ENCODE peak calls at places on chromosome 22, in five cellular contexts. E is ovary; F is stimulated activated CD8-positive, alpha-beta memory T cell treated with anti-CD3 and anti-CD28 coated beads, Interleukin-7, amount 100 ng/mL, for 4 hours; M is stomach; Q is astrocyte of the spinal cord. O is an unnamed sample.

GRCh38 chr22:31942091-31942490 is 2.2 kb upstream of the YWHAH start:
- DNase-seq in F (no peak), M (no peak), Q (no peak), E (no peak), O (no peak)

GRCh38 chr22:20247010-20247505 is 21.1 kb downstream of the RTN4R start:
- DNase-seq in F (no peak), E (no peak), M (no peak), Q (no peak), O (no peak)

GRCh38 chr22:37681556-37682049 is 4.5 kb upstream of the NOL12 start:
- DNase-seq in M (peak; percentile 83), Q (peak; percentile 74), F (peak; percentile 53), E (peak; percentile 76), O (peak; percentile 79)

GRCh38 chr22:47678048-47678447 is 915.6 kb downstream of the TBC1D22A start:
- DNase-seq in F (no peak), M (no peak), Q (no peak), E (no peak), O (no peak)

GRCh38 chr22:26806445-26807170 is 149.2 kb downstream of the MIAT start:
- DNase-seq in M (no peak), F (no peak), E (no peak), Q (no peak), O (no peak)

GRCh38 chr22:40967120-40967760 is 16.1 kb downstream of the RBX1 start:
- DNase-seq in E (no peak), M (no peak), Q (no peak), F (no peak), O (no peak)

GRCh38 chr22:19143967-19144400 is 467 bp downstream of the ESS2 start:
- DNase-seq in Q (no peak), F (peak; percentile 30), E (no peak), M (no peak), O (peak; percentile 9)

GRCh38 chr22:50129121-50129734 is 39.4 kb downstream of the MOV10L1 start:
- DNase-seq in F (no peak), Q (peak; percentile 74), E (no peak), M (no peak), O (no peak)

GRCh38 chr22:37626144-37626543 is 13.3 kb upstream of the SH3BP1 start:
- DNase-seq in M (peak; percentile 51), F (no peak), E (peak; percentile 86), Q (no peak), O (peak; percentile 38)

GRCh38 chr22:21457023-21457787 is 10.0 kb upstream of the TMEM191C start:
- DNase-seq in Q (no peak), F (no peak), M (no peak), E (no peak), O (no peak)

GRCh38 chr22:20843501-20843900 is 15.1 kb downstream of the PI4KA start:
- DNase-seq in F (no peak), E (no peak), Q (no peak), M (no peak), O (no peak)

GRCh38 chr22:39967996-39968968 is 8.1 kb downstream of the TMA7B start:
- DNase-seq in M (no peak), Q (peak; percentile 13), F (no peak), E (no peak), O (no peak)

GRCh38 chr22:47918276-47918928 is 1156.0 kb downstream of the TBC1D22A start:
- DNase-seq in Q (no peak), M (no peak), F (peak; percentile 35), E (no peak), O (no peak)

GRCh38 chr22:19646383-19646782 is 67.9 kb upstream of the SEPTIN5 start:
- DNase-seq in F (no peak), E (no peak), Q (no peak), M (no peak), O (no peak)

GRCh38 chr22:37230673-37231405 is 13.2 kb downstream of the RAC2 start:
- DNase-seq in F (peak; percentile 63), M (no peak), E (no peak), Q (no peak), O (no peak)

GRCh38 chr22:38137876-38138687 is 27.6 kb upstream of the BAIAP2L2 start:
- DNase-seq in F (no peak), E (no peak), M (no peak), Q (no peak), O (no peak)

GRCh38 chr22:37154925-37155712 is 5.4 kb upstream of the IL2RB start:
- DNase-seq in E (no peak), F (no peak), Q (no peak), M (no peak), O (no peak)

GRCh38 chr22:19038164-19038546 is 84.1 kb downstream of the DGCR2 start:
- DNase-seq in E (no peak), F (no peak), M (no peak), Q (no peak), O (no peak)

GRCh38 chr22:21000987-21001600 is 824 bp downstream of the THAP7 start:
- DNase-seq in F (no peak), E (no peak), Q (no peak), M (no peak), O (no peak)

GRCh38 chr22:37469416-37470086 is 16.6 kb downstream of the MFNG start:
- DNase-seq in F (no peak), M (no peak), Q (no peak), E (no peak), O (no peak)

O was measured in pancreas.